ENCODE peak calls at places on chromosomes 13 and 19, in nine cellular contexts. G is small intestine; R is T-helper 9 cell; N is choroid plexus epithelial cell; C is NCI-H748 treated with DMSO at 0.1 percent for 48 hours; Z is stimulated activated CD4-positive, alpha-beta T cell treated with anti-CD3 and anti-CD28 coated beads, Interleukin-12 subunit alpha, Interleukin-12 subunit beta, amount 100 ng/mL, for 24 hours; I is stromal cell of bone marrow; A is GM23248; Y is hypothalamus. F is an unnamed sample.

GRCh38 chr13:45368571-45368970 is 27.6 kb upstream of the TPT1 start:
- DNase-seq in G (no peak), R (no peak), N (no peak), C (no peak), Z (no peak), I (no peak), A (no peak), Y (no peak), F (no peak)

GRCh38 chr13:56735537-56735942 is 405.2 kb upstream of the PRR20A start:
- DNase-seq in G (no peak), R (no peak), N (no peak), C (no peak), Z (no peak), I (no peak), A (no peak), Y (no peak), F (no peak)

GRCh38 chr19:17348700-17349099 is 11.3 kb downstream of the GTPBP3 start:
- DNase-seq in G (no peak), R (no peak), N (peak), C (no peak), Z (no peak), I (no peak), A (peak), Y (no peak), F (peak)

GRCh38 chr13:99361197-99361596 is 54.0 kb upstream of the GPR183 start:
- DNase-seq in G (no peak), R (no peak), N (peak), C (no peak), Z (no peak), I (no peak), A (no peak), Y (no peak), F (no peak)

GRCh38 chr13:22936228-22936627 is 244.6 kb upstream of the SGCG start:
- DNase-seq in G (no peak), R (no peak), N (no peak), C (no peak), Z (no peak), I (no peak), A (no peak), Y (no peak), F (no peak)

GRCh38 chr19:55623130-55623868 is 1.1 kb downstream of the ZNF784 start:
- DNase-seq in G (no peak), R (no peak), N (no peak), C (no peak), Z (no peak), I (no peak), A (no peak), Y (no peak), F (no peak)

GRCh38 chr19:47274891-47275865 is 493 bp downstream of the INAFM1 start:
- DNase-seq in G (no peak), R (no peak), N (peak), C (no peak), Z (no peak), I (no peak), A (peak), Y (no peak), F (peak)

GRCh38 chr19:1302534-1303239 is 17.0 kb downstream of the EFNA2 start:
- DNase-seq in G (no peak), R (no peak), N (no peak), C (no peak), Z (no peak), I (no peak), A (no peak), Y (peak), F (no peak)

GRCh38 chr13:113096745-113097305 is 8.8 kb upstream of the F7 start:
- DNase-seq in G (no peak), R (no peak), N (no peak), C (no peak), Z (no peak), I (no peak), A (no peak), Y (no peak), F (no peak)

GRCh38 chr19:33208371-33208770 is 14.2 kb downstream of the LRP3 start:
- DNase-seq in G (no peak), R (no peak), N (no peak), C (no peak), Z (no peak), I (no peak), A (no peak), Y (no peak), F (no peak)

GRCh38 chr13:30303269-30303668 is 4.1 kb downstream of the KATNAL1 start:
- DNase-seq in G (no peak), R (no peak), N (no peak), C (no peak), Z (no peak), I (no peak), A (no peak), Y (no peak), F (no peak)

GRCh38 chr13:99878921-99879610 is 92.5 kb downstream of the ZIC5 start:
- DNase-seq in G (no peak), R (no peak), N (no peak), C (no peak), Z (no peak), I (no peak), A (no peak), Y (no peak), F (no peak)

GRCh38 chr13:47426126-47426849 is 529.4 kb upstream of the HTR2A start:
- DNase-seq in G (no peak), R (no peak), N (peak), C (no peak), Z (no peak), I (peak), A (peak), Y (no peak), F (peak)

F was measured in astrocyte of the hippocampus.